ENCODE peak calls at places on chromosome 18, in five cellular contexts. W, S, G, D and H are unnamed samples.

GRCh38 chr18:2908166-2908945 is 61.5 kb downstream of the EMILIN2 start:
- DNase-seq in W (no peak), S (no peak), G (no peak), D (no peak), H (no peak)

GRCh38 chr18:13548106-13548819 is 178.1 kb downstream of the FAM210A start:
- DNase-seq in W (no peak), S (no peak), G (no peak), D (no peak), H (no peak)

GRCh38 chr18:26697186-26697585 is 148.8 kb upstream of the KCTD1 start:
- DNase-seq in W (no peak), S (no peak), G (no peak), D (no peak), H (no peak)

GRCh38 chr18:62486290-62486964 is 36.4 kb upstream of the ZCCHC2 start:
- DNase-seq in W (no peak), S (no peak), G (no peak), D (peak), H (no peak)

GRCh38 chr18:32548688-32549087 is 78.0 kb upstream of the GAREM1 start:
- DNase-seq in W (no peak), S (no peak), G (no peak), D (peak), H (no peak)

GRCh38 chr18:44507729-44508325 is 172.9 kb upstream of the SETBP1 start:
- DNase-seq in W (no peak), S (no peak), G (no peak), D (peak), H (no peak)

GRCh38 chr18:33432857-33433256 is 7.7 kb downstream of the CCDC178 start:
- DNase-seq in W (no peak), S (no peak), G (no peak), D (no peak), H (no peak)

GRCh38 chr18:62206593-62206992 is 19.5 kb downstream of the RELCH start:
- DNase-seq in W (no peak), S (no peak), G (no peak), D (no peak), H (no peak)

GRCh38 chr18:79522451-79523220 is 126.9 kb downstream of the NFATC1 start:
- DNase-seq in W (peak), S (no peak), G (no peak), D (no peak), H (no peak)

GRCh38 chr18:79335833-79336360 is 59.8 kb upstream of the NFATC1 start:
- DNase-seq in W (no peak), S (no peak), G (no peak), D (no peak), H (no peak)

GRCh38 chr18:2905802-2906521 is 59.2 kb downstream of the EMILIN2 start:
- DNase-seq in W (peak), S (peak), G (peak), D (no peak), H (no peak)

GRCh38 chr18:41311571-41312240 is 643.3 kb upstream of the PIK3C3 start:
- DNase-seq in W (no peak), S (no peak), G (no peak), D (no peak), H (no peak)

GRCh38 chr18:37754141-37754540 is 188.5 kb upstream of the CELF4 start:
- DNase-seq in W (no peak), S (no peak), G (no peak), D (no peak), H (no peak)

GRCh38 chr18:21321711-21322110 is 79.7 kb downstream of the GREB1L start:
- DNase-seq in W (no peak), S (no peak), G (no peak), D (no peak), H (no peak)

GRCh38 chr18:4631239-4631638 is 176.1 kb upstream of the DLGAP1 start:
- DNase-seq in W (no peak), S (no peak), G (no peak), D (no peak), H (no peak)

GRCh38 chr18:22465859-22466602 is 48.3 kb upstream of the CTAGE1 start:
- DNase-seq in W (peak), S (no peak), G (no peak), D (peak), H (no peak)

GRCh38 chr18:79949571-79950439 is 1.6 kb downstream of the SLC66A2 start:
- DNase-seq in W (peak), S (no peak), G (no peak), D (no peak), H (peak)

GRCh38 chr18:80259610-80260009 is 12.3 kb upstream of the PARD6G start:
- DNase-seq in W (no peak), S (no peak), G (no peak), D (no peak), H (no peak)

GRCh38 chr18:3217930-3218647 is 1.7 kb downstream of the MYOM1 start:
- DNase-seq in W (no peak), S (no peak), G (no peak), D (peak), H (no peak)

GRCh38 chr18:27073404-27073830 is 111.7 kb downstream of the CHST9 start:
- DNase-seq in W (no peak), S (no peak), G (no peak), D (no peak), H (no peak)

GRCh38 chr18:61107107-61107506 is 226.1 kb upstream of the CDH20 start:
- DNase-seq in W (no peak), S (no peak), G (no peak), D (no peak), H (no peak)

GRCh38 chr18:21180588-21180987 is 61.4 kb upstream of the GREB1L start:
- DNase-seq in W (no peak), S (no peak), G (no peak), D (no peak), H (no peak)

GRCh38 chr18:32048507-32049091 is 30.0 kb downstream of the RNF125 start:
- DNase-seq in W (peak), S (no peak), G (no peak), D (no peak), H (no peak)

GRCh38 chr18:13558132-13558531 is 168.2 kb downstream of the FAM210A start:
- DNase-seq in W (no peak), S (no peak), G (peak), D (peak), H (no peak)

GRCh38 chr18:43620936-43621335 is 343.6 kb upstream of the SYT4 start:
- DNase-seq in W (no peak), S (no peak), G (peak), D (peak), H (no peak)

GRCh38 chr18:11114653-11115052 is 34.7 kb downstream of the PIEZO2 start:
- DNase-seq in W (no peak), S (no peak), G (no peak), D (no peak), H (no peak)

GRCh38 chr18:54822872-54823845 is 5.1 kb upstream of the RAB27B start:
- DNase-seq in W (no peak), S (no peak), G (no peak), D (no peak), H (no peak)

GRCh38 chr18:22549260-22549937 is 131.7 kb upstream of the CTAGE1 start:
- DNase-seq in W (no peak), S (no peak), G (no peak), D (no peak), H (no peak)

GRCh38 chr18:53603281-53603680 is 621.2 kb downstream of the MBD2 start:
- DNase-seq in W (no peak), S (no peak), G (no peak), D (no peak), H (no peak)

GRCh38 chr18:63302647-63303405 is 16.7 kb downstream of the BCL2 start:
- DNase-seq in W (no peak), S (no peak), G (no peak), D (no peak), H (no peak)

GRCh38 chr18:45565280-45565970 is 49.9 kb upstream of the SLC14A2 start:
- DNase-seq in W (no peak), S (no peak), G (peak), D (peak), H (no peak)

GRCh38 chr18:26470011-26470637 is 78.2 kb downstream of the KCTD1 start:
- DNase-seq in W (no peak), S (no peak), G (no peak), D (peak), H (no peak)

GRCh38 chr18:70366174-70366573 is 77.3 kb downstream of the SOCS6 start:
- DNase-seq in W (no peak), S (no peak), G (no peak), D (no peak), H (no peak)

GRCh38 chr18:59952283-59953007 is 52.6 kb downstream of the PMAIP1 start:
- DNase-seq in W (no peak), S (no peak), G (no peak), D (no peak), H (no peak)
- TF ChIP-seq CTCF in W (no peak), S (no peak), G (no peak), D (no peak), H (no peak)

GRCh38 chr18:9100796-9101195 is 1.7 kb upstream of the NDUFV2 start:
- DNase-seq in W (no peak), S (no peak), G (no peak), D (no peak), H (no peak)

GRCh38 chr18:9104244-9104901 is 1.9 kb downstream of the NDUFV2 start:
- DNase-seq in W (no peak), S (no peak), G (no peak), D (no peak), H (no peak)

GRCh38 chr18:9103488-9103887 is 989 bp downstream of the NDUFV2 start:
- DNase-seq in W (no peak), S (no peak), G (no peak), D (no peak), H (no peak)

GRCh38 chr18:9101730-9102390 is 639 bp upstream of the NDUFV2 start:
- DNase-seq in W (no peak), S (no peak), G (no peak), D (no peak), H (no peak)

DNA sequence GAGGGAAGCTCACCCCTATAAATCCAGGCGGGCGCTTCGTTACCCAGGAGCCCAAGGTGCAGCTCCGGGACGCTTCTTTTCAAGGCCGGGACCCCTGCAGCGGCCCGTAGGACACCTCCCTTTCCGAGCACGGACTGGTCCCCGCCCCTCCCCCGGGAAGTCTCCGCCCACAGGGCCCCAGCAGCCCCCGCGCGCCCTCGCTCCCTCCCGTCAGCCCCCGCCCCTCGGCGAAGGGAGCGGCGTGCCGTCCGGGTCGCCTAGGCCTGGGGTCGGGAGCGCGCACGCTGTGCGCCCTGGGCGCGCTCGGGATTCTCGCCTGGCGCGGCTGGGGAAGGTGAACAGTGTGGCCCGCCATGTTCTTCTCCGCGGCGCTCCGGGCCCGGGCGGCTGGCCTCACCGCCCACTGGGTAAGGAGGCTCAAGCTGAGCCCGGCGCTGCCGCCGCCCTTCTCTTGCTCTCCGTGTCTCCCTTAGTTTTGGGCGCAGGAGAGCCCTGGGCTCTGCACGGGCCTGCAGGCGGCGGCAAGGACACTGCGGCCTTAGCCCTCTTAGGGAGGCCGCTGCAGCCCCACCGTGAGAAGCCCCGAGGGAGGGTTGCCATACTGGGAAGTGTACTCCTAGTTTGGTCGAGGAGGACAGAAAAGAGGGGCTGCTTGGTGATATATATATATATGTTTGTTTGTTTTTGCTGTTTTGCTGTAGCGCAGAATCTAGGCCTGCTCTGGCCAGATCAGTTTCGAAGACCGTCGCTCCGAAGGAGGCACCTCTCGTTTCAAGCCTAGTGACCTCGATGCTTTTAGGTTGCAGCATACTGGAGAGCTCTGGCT is at the start of gene NDUFV2:
- DNase-seq in W (peak), S (peak), G (peak), D (peak), H (peak)
- TF ChIP-seq CTCF in W (no peak), S (no peak), G (no peak), D (no peak), H (no peak)

DNA sequence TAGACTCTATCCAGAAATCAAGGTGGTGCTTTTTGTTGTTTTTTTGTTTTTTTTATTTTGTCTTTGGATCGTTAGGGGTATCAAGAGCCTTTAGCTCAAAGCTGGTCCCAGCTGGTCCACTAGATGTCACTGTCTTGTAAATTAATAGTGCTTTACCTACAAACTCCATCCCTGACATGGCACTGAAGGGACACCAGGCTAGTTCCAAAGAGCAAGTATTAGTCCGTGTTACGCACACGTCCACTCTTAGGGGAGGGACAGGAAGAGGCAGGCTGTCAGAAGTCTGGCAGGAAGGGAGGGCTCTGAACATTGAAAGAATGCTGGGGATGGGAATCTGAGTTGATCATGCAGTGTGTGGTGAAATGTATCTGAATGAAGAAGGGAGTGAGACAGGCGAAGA is 85.9 kb upstream of the CCBE1 start:
- DNase-seq in W (no peak), S (no peak), G (peak), D (peak), H (no peak)
- TF ChIP-seq CTCF in W (no peak), S (peak), G (peak), D (peak), H (no peak)

GRCh38 chr18:28158083-28158581 is 18.8 kb downstream of the CDH2 start:
- DNase-seq in W (no peak), S (no peak), G (no peak), D (peak), H (no peak)
- TF ChIP-seq CTCF in W (no peak), S (no peak), G (no peak), D (peak), H (no peak)

GRCh38 chr18:25335676-25336075 is 16.3 kb downstream of the ZNF521 start:
- DNase-seq in W (no peak), S (no peak), G (no peak), D (no peak), H (no peak)

GRCh38 chr18:25335062-25335461 is 16.9 kb downstream of the ZNF521 start:
- DNase-seq in W (no peak), S (no peak), G (no peak), D (no peak), H (no peak)

GRCh38 chr18:25332002-25332401 is 20.0 kb downstream of the ZNF521 start:
- DNase-seq in W (no peak), S (no peak), G (no peak), D (no peak), H (no peak)

GRCh38 chr18:25329783-25330182 is 22.2 kb downstream of the ZNF521 start:
- DNase-seq in W (no peak), S (no peak), G (no peak), D (no peak), H (no peak)

DNA sequence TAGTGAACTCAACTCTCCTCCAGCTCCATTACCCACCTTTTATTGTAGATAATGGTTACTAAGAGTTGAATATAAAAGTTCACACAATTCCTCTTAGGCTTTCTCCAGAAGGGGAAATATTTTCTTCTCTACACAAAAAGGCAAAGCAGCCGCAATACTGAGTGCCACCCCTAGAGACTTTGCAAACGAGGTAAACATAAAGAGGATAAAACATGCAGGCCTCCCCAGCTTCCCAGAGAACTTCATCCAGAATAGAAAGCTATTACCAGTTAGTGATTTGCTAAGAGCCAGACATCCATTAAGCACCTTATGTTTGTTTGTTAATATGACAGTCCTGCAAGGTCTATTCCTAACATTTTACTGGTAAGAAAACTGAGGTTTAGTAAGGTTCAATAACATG is 17.4 kb downstream of the ZNF521 start:
- DNase-seq in W (no peak), S (no peak), G (no peak), D (no peak), H (no peak)
- TF ChIP-seq CTCF in W (no peak), S (peak), G (peak), D (peak), H (no peak)

GRCh38 chr18:57352761-57353136 is 392 bp downstream of the ST8SIA3 start:
- DNase-seq in W (no peak), S (peak), G (peak), D (peak), H (no peak)
- TF ChIP-seq CTCF in W (no peak), S (no peak), G (no peak), D (no peak), H (no peak)

GRCh38 chr18:48294894-48295585 is 114.1 kb downstream of the ZBTB7C start:
- DNase-seq in W (no peak), S (no peak), G (no peak), D (no peak), H (no peak)

GRCh38 chr18:48296581-48296980 is 112.6 kb downstream of the ZBTB7C start:
- DNase-seq in W (no peak), S (no peak), G (no peak), D (no peak), H (no peak)

GRCh38 chr18:48293954-48294893 is 115.0 kb downstream of the ZBTB7C start:
- DNase-seq in W (no peak), S (no peak), G (no peak), D (no peak), H (no peak)

GRCh38 chr18:48297139-48297538 is 112.0 kb downstream of the ZBTB7C start:
- DNase-seq in W (no peak), S (no peak), G (no peak), D (no peak), H (no peak)

GRCh38 chr18:48295586-48296311 is 113.4 kb downstream of the ZBTB7C start:
- DNase-seq in W (no peak), S (no peak), G (peak), D (peak), H (no peak)
- TF ChIP-seq CTCF in W (no peak), S (peak), G (peak), D (peak), H (no peak)

DNA sequence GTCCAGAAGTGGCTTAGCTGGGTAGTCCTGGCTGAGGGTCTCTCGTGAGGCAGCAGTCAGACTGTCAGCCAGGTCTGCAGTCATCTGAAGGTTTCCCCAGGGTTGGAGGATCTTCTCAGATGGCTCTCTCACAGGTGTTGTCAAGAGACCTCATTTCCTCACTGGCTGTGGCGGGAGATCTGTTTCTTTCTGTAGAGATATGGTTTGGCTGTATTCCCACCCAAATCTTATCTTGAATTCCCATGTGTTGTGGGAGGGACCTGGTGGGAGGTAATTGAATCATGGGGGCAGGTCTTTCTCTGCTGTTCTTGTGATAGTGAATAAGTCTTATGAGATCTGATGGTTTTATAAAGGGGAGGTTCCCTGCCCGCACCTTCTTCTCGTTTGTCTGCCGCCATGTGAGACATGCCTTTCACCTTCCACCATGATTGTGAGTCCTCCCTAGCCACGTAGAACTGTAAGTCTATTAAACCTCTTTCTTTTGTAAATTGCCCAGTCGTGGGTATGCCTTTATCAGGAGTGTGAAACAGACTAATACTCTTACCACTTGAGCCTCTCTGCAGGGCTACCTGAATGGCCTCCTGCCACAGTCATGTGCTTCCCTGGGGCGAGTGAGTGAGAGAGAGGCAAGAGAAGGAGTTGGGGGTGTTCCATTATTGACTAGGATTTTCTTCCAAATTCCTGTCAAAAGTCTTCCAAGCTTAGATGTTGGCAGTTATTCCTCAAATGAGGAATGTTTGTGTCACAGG is 23.6 kb downstream of the MALT1 start:
- DNase-seq in W (no peak), S (no peak), G (no peak), D (no peak), H (no peak)
- TF ChIP-seq CTCF in W (no peak), S (no peak), G (no peak), D (no peak), H (no peak)

GRCh38 chr18:34528177-34528576 is 181.9 kb upstream of the DTNA start:
- DNase-seq in W (no peak), S (no peak), G (no peak), D (no peak), H (no peak)
- TF ChIP-seq CTCF in W (no peak), S (no peak), G (no peak), D (no peak), H (no peak)